ENCODE peak calls at places on chromosomes 12 and 14, in eight cellular contexts. J, V, P, E, A, Q, R and K are unnamed samples.

GRCh38 chr12:131755305-131756113 is 44.6 kb downstream of the SFSWAP start:
- DNase-seq in E (peak; percentile 45), R (peak; percentile 50), A (no peak), V (no peak), Q (peak; percentile 46), J (peak; percentile 10), P (peak; percentile 42), K (no peak)

GRCh38 chr14:61111145-61112130 is 130.4 kb downstream of the SLC38A6 start:
- DNase-seq in Q (no peak), R (no peak), J (no peak), E (peak; percentile 18), A (no peak), P (no peak), V (no peak), K (no peak)

GRCh38 chr12:60415361-60415760 is 819.5 kb downstream of the SLC16A7 start:
- DNase-seq in Q (no peak), P (no peak), A (no peak), R (no peak), J (peak; percentile 74), V (no peak), E (no peak), K (no peak)

GRCh38 chr12:88781909-88782308 is 201.6 kb upstream of the KITLG start:
- DNase-seq in R (no peak), P (no peak), J (peak; percentile 31), E (no peak), A (no peak), Q (no peak), V (peak; percentile 42), K (no peak)

GRCh38 chr12:45247589-45247988 is 31.7 kb downstream of the ANO6 start:
- DNase-seq in P (no peak), E (no peak), J (no peak), V (no peak), A (no peak), Q (no peak), R (no peak), K (no peak)

GRCh38 chr12:69105101-69105613 is 134.2 kb upstream of the CPSF6 start:
- DNase-seq in A (no peak), R (no peak), V (no peak), Q (no peak), E (peak; percentile 32), J (no peak), P (no peak), K (no peak)

GRCh38 chr12:121799842-121800693 is 3.7 kb upstream of the SETD1B start:
- DNase-seq in Q (peak; percentile 91), A (no peak), J (peak; percentile 84), R (peak; percentile 74), V (no peak), E (peak; percentile 69), P (peak; percentile 84), K (peak; percentile 88)

GRCh38 chr12:60257063-60257462 is 661.2 kb downstream of the SLC16A7 start:
- DNase-seq in A (no peak), Q (no peak), J (peak; percentile 86), V (no peak), R (no peak), E (peak; percentile 21), P (peak; percentile 80), K (no peak)